ENCODE peak calls at places on chromosomes 3 and 15, in five cellular contexts. G is kidney tubule cell; K is hepatic stellate cell; N is T-helper 17 cell; W is stimulated activated CD8-positive, alpha-beta memory T cell treated with anti-CD3 and anti-CD28 coated beads, Interleukin-15, amount 100 ng/mL, for 24 hours. D is an unnamed sample.

GRCh38 chr3:186570096-186570940 is at the start of gene DNAJB11:
- DNase-seq in G (peak), K (peak), N (peak), W (peak), D (peak)

GRCh38 chr3:144273611-144274010 is 302.0 kb downstream of the DIPK2A start:
- DNase-seq in G (peak), K (no peak), N (no peak), W (no peak), D (no peak)

GRCh38 chr3:38521391-38521987 is 25.3 kb downstream of the EXOG start:
- DNase-seq in G (peak), K (peak), N (no peak), W (peak), D (no peak)

GRCh38 chr3:21705769-21706168 is 45.2 kb downstream of the ZNF385D start:
- DNase-seq in G (peak), K (no peak), N (no peak), W (no peak), D (no peak)

GRCh38 chr3:195093731-195094130 is 177.2 kb downstream of the XXYLT1 start:
- DNase-seq in G (no peak), K (no peak), N (no peak), W (no peak), D (no peak)

GRCh38 chr3:52280046-52280445 is 1.6 kb upstream of the WDR82 start:
- DNase-seq in G (peak), K (no peak), N (no peak), W (no peak), D (no peak)

GRCh38 chr15:56244237-56244810 is 645 bp upstream of the RFX7 start:
- DNase-seq in G (peak), K (peak), N (no peak), W (peak), D (peak)

GRCh38 chr15:66462630-66463029 is 34.9 kb downstream of the SNAPC5 start:
- DNase-seq in G (peak), K (peak), N (no peak), W (no peak), D (no peak)

D was measured in activated CD8-positive, alpha-beta memory T cell treated with anti-CD3 and anti-CD28 coated beads for 48 hours.